ENCODE peak calls at places on chromosomes 2 and 18, in six cellular contexts. M is foreskin melanocyte, J is PC-3, D is A172, U is GM12864, A is GM23338. R is an unnamed sample.
A peak's percentile ranks its signal among the peaks of the same experiment; 100 is the strongest.

GRCh38 chr2:197804758-197805597 is 585 bp downstream of the PLCL1 start:
- DNase-seq in M (peak; percentile 24), U (no peak), D (no peak), A (peak; percentile 57), J (no peak), R (no peak)

GRCh38 chr2:63300835-63301234 is 250.2 kb downstream of the OTX1 start:
- DNase-seq in D (peak; percentile 30), A (peak; percentile 64), M (no peak), U (no peak), J (peak; percentile 15), R (no peak)

GRCh38 chr2:46580416-46580815 is 101.1 kb downstream of the TMEM247 start:
- DNase-seq in U (no peak), D (no peak), J (no peak), M (no peak), A (no peak), R (no peak)

GRCh38 chr2:31469648-31470047 is 55.1 kb upstream of the XDH start:
- DNase-seq in U (no peak), J (no peak), M (no peak), A (no peak), D (no peak), R (no peak)

GRCh38 chr2:126849486-126849885 is 49.2 kb upstream of the TEX51 start:
- DNase-seq in J (no peak), D (no peak), A (no peak), U (no peak), M (no peak), R (no peak)

GRCh38 chr18:76697441-76697901 is 124.9 kb upstream of the ZNF236 start:
- DNase-seq in J (no peak), A (peak; percentile 36), U (no peak), M (no peak), D (no peak), R (peak; percentile 16)

GRCh38 chr2:42503291-42503690 is 9.5 kb upstream of the KCNG3 start:
- DNase-seq in A (peak; percentile 33), M (no peak), J (no peak), D (peak; percentile 65), U (no peak), R (peak; percentile 29)

GRCh38 chr2:105712981-105713596 is 31.6 kb upstream of the NCK2 start:
- DNase-seq in U (no peak), J (peak; percentile 80), M (no peak), A (no peak), D (peak; percentile 31), R (peak; percentile 50)

GRCh38 chr2:56185101-56185581 is 1.4 kb downstream of the CCDC85A start:
- DNase-seq in A (peak; percentile 45), D (peak; percentile 36), M (no peak), U (no peak), J (peak; percentile 27), R (peak; percentile 5)

GRCh38 chr2:50729306-50730105 is 302.4 kb downstream of the NRXN1 start:
- DNase-seq in D (no peak), J (no peak), M (no peak), A (peak; percentile 64), U (no peak), R (no peak)

GRCh38 chr2:177572236-177572671 is 179.7 kb downstream of the AGPS start:
- DNase-seq in A (no peak), U (no peak), M (peak; percentile 44), D (no peak), J (peak; percentile 72), R (no peak)

GRCh38 chr2:241314181-241314932 is 1.1 kb downstream of the HDLBP start:
- DNase-seq in J (no peak), A (peak; percentile 64), U (no peak), M (no peak), D (peak; percentile 56), R (no peak)

GRCh38 chr2:20551231-20551944 is 99.5 kb downstream of the HS1BP3 start:
- DNase-seq in D (no peak), M (peak; percentile 19), J (no peak), U (no peak), A (no peak), R (no peak)

GRCh38 chr2:31312898-31313297 is 78.9 kb downstream of the EHD3 start:
- DNase-seq in J (no peak), A (no peak), U (no peak), D (peak; percentile 54), M (no peak), R (no peak)

GRCh38 chr2:191539068-191539467 is 138.9 kb upstream of the NABP1 start:
- DNase-seq in A (peak; percentile 71), D (peak; percentile 18), J (peak; percentile 53), U (no peak), M (no peak), R (peak; percentile 10)

GRCh38 chr2:138964413-138964812 is 184.2 kb upstream of the NXPH2 start:
- DNase-seq in U (no peak), J (peak; percentile 94), D (no peak), M (no peak), A (no peak), R (no peak)

GRCh38 chr2:28335666-28336065 is 57.0 kb upstream of the FOSL2 start:
- DNase-seq in U (no peak), D (no peak), J (no peak), A (no peak), M (no peak), R (no peak)

GRCh38 chr2:217469203-217469810 is 533.5 kb downstream of the TNS1 start:
- DNase-seq in M (no peak), D (no peak), J (peak; percentile 4), U (no peak), A (no peak), R (no peak)

GRCh38 chr2:15177103-15177502 is 384.0 kb downstream of the NBAS start:
- DNase-seq in D (peak; percentile 90), U (peak; percentile 72), J (peak; percentile 70), M (no peak), A (no peak), R (peak; percentile 13)

GRCh38 chr2:189149981-189150380 is 29.6 kb downstream of the COL5A2 start:
- DNase-seq in D (no peak), U (no peak), M (peak; percentile 94), J (peak; percentile 60), A (no peak), R (no peak)

GRCh38 chr2:235900631-235901030 is 267.6 kb downstream of the GBX2 start:
- DNase-seq in D (no peak), J (peak; percentile 30), U (no peak), M (no peak), A (no peak), R (no peak)

GRCh38 chr2:167944825-167945659 is 302.4 kb downstream of the STK39 start:
- DNase-seq in D (peak; percentile 63), M (peak; percentile 24), J (peak; percentile 35), U (no peak), A (no peak), R (no peak)

GRCh38 chr18:45764000-45764686 is 40.2 kb downstream of the SLC14A1 start:
- DNase-seq in D (peak; percentile 30), J (peak; percentile 63), M (no peak), U (no peak), A (no peak), R (peak; percentile 29)

GRCh38 chr2:178860551-178860950 is 53.3 kb upstream of the TTN start:
- DNase-seq in J (no peak), U (no peak), A (no peak), D (no peak), M (no peak), R (no peak)

GRCh38 chr2:183123117-183123958 is 905 bp upstream of the NUP35 start:
- DNase-seq in J (no peak), D (no peak), A (no peak), U (no peak), M (no peak), R (no peak)

GRCh38 chr2:96914332-96914731 is 44.5 kb upstream of the SEMA4C start:
- DNase-seq in M (no peak), U (no peak), D (no peak), J (peak; percentile 45), A (no peak), R (no peak)

GRCh38 chr2:96950391-96951124 is 35.8 kb downstream of the FAM178B start:
- DNase-seq in D (no peak), J (no peak), A (no peak), M (no peak), U (no peak), R (no peak)

GRCh38 chr2:148989882-148990493 is 48.5 kb upstream of the LYPD6B start:
- DNase-seq in A (peak; percentile 86), M (peak; percentile 63), U (peak; percentile 69), D (peak; percentile 86), J (peak; percentile 87), R (peak; percentile 65)

GRCh38 chr2:45578056-45578843 is 32.8 kb downstream of the SRBD1 start:
- DNase-seq in M (no peak), D (peak; percentile 59), U (no peak), A (peak; percentile 79), J (peak; percentile 43), R (peak; percentile 13)

GRCh38 chr18:70621710-70622109 is 332.9 kb downstream of the SOCS6 start:
- DNase-seq in A (no peak), D (no peak), M (no peak), U (no peak), J (no peak), R (no peak)

GRCh38 chr2:9681427-9681817 is 50.6 kb upstream of the YWHAQ start:
- DNase-seq in A (no peak), M (no peak), J (no peak), U (no peak), D (no peak), R (peak; percentile 29)